ENCODE peak calls at places on chromosomes 1 and 21, in six cellular contexts. P is CD8-positive, alpha-beta T cell; S is dorsolateral prefrontal cortex; K is stimulated activated CD4-positive, alpha-beta T cell treated with anti-CD3 and anti-CD28 coated beads, TNF-alpha, amount 100 ng/mL, for 1 hour; H is IMR-90; Y is esophagus squamous epithelium. A is an unnamed sample.
A peak's percentile ranks its signal among the peaks of the same experiment; 100 is the strongest.

GRCh38 chr1:2592672-2593071 is 6.1 kb downstream of the PRXL2B start:
- DNase-seq in P (no peak), S (no peak), K (no peak), H (no peak), Y (no peak), A (no peak)

GRCh38 chr1:32953495-32953894 is 11.1 kb downstream of the RNF19B start:
- DNase-seq in P (no peak), S (no peak), K (no peak), H (peak; percentile 77), Y (no peak), A (no peak)

GRCh38 chr21:14843991-14844390 is 220.8 kb downstream of the NRIP1 start:
- DNase-seq in P (no peak), S (no peak), K (no peak), H (peak; percentile 53), Y (no peak), A (no peak)

GRCh38 chr1:168970945-168971799 is 135.3 kb upstream of the ATP1B1 start:
- DNase-seq in P (no peak), S (peak; percentile 38), K (no peak), H (no peak), Y (no peak), A (no peak)

GRCh38 chr1:155052412-155053400 is 1.6 kb downstream of the ADAM15 start:
- DNase-seq in P (no peak), S (no peak), K (no peak), H (no peak), Y (no peak), A (peak; percentile 69)

GRCh38 chr1:169538998-169539871 is 47.0 kb downstream of the F5 start:
- DNase-seq in P (no peak), S (no peak), K (no peak), H (peak; percentile 83), Y (no peak), A (no peak)

GRCh38 chr1:40162791-40163441 is 1.7 kb downstream of the RLF start:
- DNase-seq in P (no peak), S (no peak), K (no peak), H (peak; percentile 52), Y (no peak), A (no peak)

GRCh38 chr1:246302251-246302625 is 204.8 kb downstream of the SMYD3 start:
- DNase-seq in P (no peak), S (no peak), K (no peak), H (peak; percentile 30), Y (no peak), A (no peak)

GRCh38 chr1:112520166-112520565 is 11.4 kb downstream of the WNT2B start:
- DNase-seq in P (no peak), S (no peak), K (no peak), H (no peak), Y (no peak), A (no peak)

GRCh38 chr1:185360714-185361113 is 43.7 kb upstream of the IVNS1ABP start:
- DNase-seq in P (no peak), S (no peak), K (no peak), H (peak; percentile 50), Y (no peak), A (no peak)

GRCh38 chr1:151718011-151718431 is 1.4 kb upstream of the CELF3 start:
- DNase-seq in P (no peak), S (no peak), K (no peak), H (no peak), Y (no peak), A (no peak)

GRCh38 chr1:194300340-194300739 is 1113.9 kb upstream of the B3GALT2 start:
- DNase-seq in P (no peak), S (no peak), K (no peak), H (peak; percentile 1), Y (no peak), A (no peak)

GRCh38 chr1:31718519-31718918 is 14.7 kb upstream of the COL16A1 start:
- DNase-seq in P (no peak), S (no peak), K (no peak), H (no peak), Y (no peak), A (no peak)

GRCh38 chr1:200671235-200671786 is 1.6 kb upstream of the DDX59 start:
- DNase-seq in P (no peak), S (no peak), K (no peak), H (no peak), Y (no peak), A (no peak)

GRCh38 chr1:109897244-109897955 is 13.2 kb upstream of the CSF1 start:
- DNase-seq in P (no peak), S (no peak), K (no peak), H (no peak), Y (no peak), A (no peak)

GRCh38 chr1:22952694-22953391 is 19.8 kb downstream of the LACTBL1 start:
- DNase-seq in P (no peak), S (no peak), K (no peak), H (no peak), Y (no peak), A (no peak)

GRCh38 chr1:211487672-211488208 is 4.2 kb downstream of the RD3 start:
- DNase-seq in P (no peak), S (no peak), K (no peak), H (no peak), Y (no peak), A (no peak)

GRCh38 chr1:18866314-18866713 is 6.9 kb upstream of the TAS1R2 start:
- DNase-seq in P (no peak), S (no peak), K (no peak), H (no peak), Y (no peak), A (no peak)

GRCh38 chr1:193181526-193181925 is 4.9 kb downstream of the B3GALT2 start:
- DNase-seq in P (no peak), S (no peak), K (no peak), H (no peak), Y (no peak), A (no peak)

GRCh38 chr1:1929639-1930545 is 10.8 kb upstream of the TMEM52 start:
- DNase-seq in P (no peak), S (no peak), K (no peak), H (no peak), Y (no peak), A (no peak)

GRCh38 chr21:42858957-42859890 is 20.1 kb downstream of the WDR4 start:
- DNase-seq in P (no peak), S (no peak), K (no peak), H (no peak), Y (no peak), A (no peak)

GRCh38 chr1:81703352-81703735 is 97.4 kb upstream of the ADGRL2 start:
- DNase-seq in P (no peak), S (no peak), K (no peak), H (peak; percentile 79), Y (no peak), A (no peak)

GRCh38 chr1:218521414-218522169 is 176.5 kb downstream of the TGFB2 start:
- DNase-seq in P (no peak), S (no peak), K (no peak), H (peak; percentile 21), Y (no peak), A (peak; percentile 18)

GRCh38 chr1:175203570-175203969 is 11.0 kb upstream of the KIAA0040 start:
- DNase-seq in P (no peak), S (no peak), K (no peak), H (no peak), Y (no peak), A (no peak)

GRCh38 chr21:40658237-40658636 is 188.7 kb downstream of the DSCAM start:
- DNase-seq in P (no peak), S (no peak), K (no peak), H (no peak), Y (no peak), A (no peak)

GRCh38 chr1:51188230-51188629 is 47.8 kb upstream of the RNF11 start:
- DNase-seq in P (no peak), S (no peak), K (no peak), H (no peak), Y (no peak), A (no peak)

GRCh38 chr1:199909137-199909536 is 118.4 kb upstream of the NR5A2 start:
- DNase-seq in P (no peak), S (no peak), K (no peak), H (no peak), Y (no peak), A (no peak)